ENCODE peak calls at places on chromosomes 16 and 17, in five cellular contexts. Z, H, I, T and J are unnamed samples. For H3K36me3, the result is how much of the 10 kb centered on the place peaks cover.

GRCh38 chr17:14078027-14078426 is 8.7 kb downstream of the COX10 start:
- DNase-seq in Z (no peak), H (no peak), I (no peak), T (no peak), J (no peak)

GRCh38 chr16:59192551-59193199 is 458.6 kb upstream of the GOT2 start:
- DNase-seq in Z (peak), H (no peak), I (no peak), T (no peak), J (no peak)

GRCh38 chr17:75124041-75124818 is 7.3 kb downstream of the NT5C start:
- DNase-seq in Z (peak), H (peak), I (peak), T (no peak), J (no peak)

GRCh38 chr16:72536673-72537435 is 364.9 kb upstream of the PMFBP1 start:
- DNase-seq in Z (no peak), H (no peak), I (no peak), T (no peak), J (no peak)

GRCh38 chr17:83046759-83047478 is 32.5 kb upstream of the METRNL start:
- DNase-seq in Z (peak), H (no peak), I (no peak), T (no peak), J (no peak)

GRCh38 chr16:88678224-88678979 is 7.9 kb downstream of the SNAI3 start:
- DNase-seq in Z (no peak), H (no peak), I (no peak), T (no peak), J (no peak)

GRCh38 chr17:550776-551175 is 163.9 kb downstream of the VPS53 start:
- DNase-seq in Z (no peak), H (no peak), I (no peak), T (no peak), J (no peak)

GRCh38 chr17:15307686-15308085 is 33.7 kb downstream of the TEKT3 start:
- DNase-seq in Z (no peak), H (no peak), I (no peak), T (no peak), J (no peak)

GRCh38 chr17:43416998-43417891 is 18.5 kb downstream of the ARL4D start:
- DNase-seq in Z (peak), H (no peak), I (peak), T (no peak), J (peak)

GRCh38 chr16:67948015-67948414 is 4.1 kb upstream of the LCAT start:
- DNase-seq in Z (no peak), H (no peak), I (no peak), T (no peak), J (no peak)

GRCh38 chr17:83012873-83013778 is 66.3 kb upstream of the METRNL start:
- DNase-seq in Z (no peak), H (no peak), I (no peak), T (no peak), J (no peak)

GRCh38 chr16:72905581-72905980 is 142.3 kb downstream of the ZFHX3 start:
- DNase-seq in Z (no peak), H (no peak), I (no peak), T (no peak), J (no peak)

GRCh38 chr17:77634710-77635109 is 323.8 kb upstream of the TNRC6C start:
- DNase-seq in Z (no peak), H (no peak), I (no peak), T (no peak), J (no peak)

GRCh38 chr17:63035695-63036094 is 69.7 kb downstream of the TANC2 start:
- DNase-seq in Z (no peak), H (no peak), I (no peak), T (no peak), J (no peak)

GRCh38 chr16:22743401-22743800 is 70.6 kb upstream of the HS3ST2 start:
- DNase-seq in Z (no peak), H (no peak), I (no peak), T (no peak), J (no peak)

GRCh38 chr16:1541293-1542165 is 8.1 kb downstream of the TMEM204 start:
- DNase-seq in Z (no peak), H (no peak), I (no peak), T (no peak), J (no peak)

GRCh38 chr17:33090806-33091205 is 99.2 kb downstream of the SPACA3 start:
- DNase-seq in Z (no peak), H (no peak), I (no peak), T (no peak), J (no peak)

GRCh38 chr16:528111-529011 is 849 bp downstream of the CAPN15 start:
- DNase-seq in Z (no peak), H (peak), I (no peak), T (no peak), J (no peak)

GRCh38 chr17:72984145-72984924 is 108.2 kb downstream of the SLC39A11 start:
- DNase-seq in Z (no peak), H (no peak), I (no peak), T (no peak), J (no peak)

GRCh38 chr16:30357085-30357714 is 2.1 kb upstream of the CD2BP2 start:
- DNase-seq in Z (no peak), H (no peak), I (no peak), T (no peak), J (no peak)

GRCh38 chr16:71473891-71474290 is 11.8 kb upstream of the ZNF23 start:
- DNase-seq in Z (no peak), H (no peak), I (no peak), T (no peak), J (no peak)

GRCh38 chr16:69339289-69340094 is at the start of the genes COG8 and NIP7:
- DNase-seq in Z (peak), H (peak), I (peak), T (peak), J (peak)

GRCh38 chr16:69344171-69344570 is 4.6 kb downstream of the NIP7 start:
- DNase-seq in Z (no peak), H (no peak), I (no peak), T (no peak), J (no peak)

GRCh38 chr16:69334696-69335095 is 4.3 kb upstream of the PDF start:
- DNase-seq in Z (no peak), H (no peak), I (no peak), T (no peak), J (no peak)

GRCh38 chr16:69340095-69340644 is 598 bp downstream of the NIP7 start:
- DNase-seq in Z (no peak), H (no peak), I (no peak), T (no peak), J (no peak)

DNA sequence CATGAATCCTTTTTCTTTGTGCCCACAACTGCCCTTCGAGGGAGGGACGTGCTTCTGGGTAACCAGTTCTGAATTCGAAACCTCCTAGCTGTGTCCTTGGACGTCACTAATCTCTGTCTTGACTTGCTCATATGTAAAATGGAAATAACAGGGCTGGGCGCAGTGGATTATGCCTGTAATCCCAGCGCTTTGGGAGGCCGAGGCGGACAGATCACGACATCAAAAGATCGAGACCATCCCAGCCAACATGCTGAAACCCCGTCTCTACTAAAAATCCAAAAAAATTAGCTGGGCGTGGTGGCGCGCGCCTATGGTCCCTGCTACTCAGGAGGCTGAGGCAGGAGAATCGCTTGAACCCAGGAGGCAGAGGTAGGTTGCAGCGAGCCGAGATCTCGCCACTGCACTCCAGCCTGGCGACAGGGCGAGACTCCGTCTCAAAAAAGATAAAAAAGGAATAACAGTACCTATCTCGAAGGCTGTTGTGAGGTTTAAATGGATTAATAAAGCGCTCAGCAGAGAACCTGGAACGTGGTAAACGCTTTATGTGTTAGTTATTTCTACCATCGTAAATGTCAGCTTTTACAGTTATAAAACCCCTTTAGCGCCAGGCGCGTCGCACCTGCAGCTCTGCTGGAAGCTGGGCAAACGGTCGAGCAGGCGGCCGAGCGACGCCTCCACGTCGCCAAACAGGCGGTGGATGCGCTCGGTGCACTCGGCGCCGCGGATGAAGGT is 641 bp downstream of the COG8 start:
- DNase-seq in Z (peak), H (peak), I (no peak), T (no peak), J (no peak)
- H3K36me3 ChIP-seq in Z (under half), H (under half), I (half or more), T (under half), J (under half)

GRCh38 chr17:2214047-2214717 is 89.4 kb downstream of the SMG6 start:
- DNase-seq in Z (peak), H (peak), I (no peak), T (no peak), J (no peak)
- TF ChIP-seq POLR2A in Z (peak), H (no peak), I (no peak), T (no peak), J (no peak)

GRCh38 chr17:4154201-4154600 is 11.2 kb downstream of the CYB5D2 start:
- DNase-seq in Z (no peak), H (no peak), I (no peak), T (no peak), J (no peak)
- H3K36me3 ChIP-seq in Z (under half), H (under half), I (half or more), T (under half), J (under half)

GRCh38 chr16:78098544-78099371 is 696 bp upstream of the WWOX start:
- DNase-seq in Z (no peak), H (peak), I (no peak), T (no peak), J (no peak)
- TF ChIP-seq POLR2A in Z (no peak), H (no peak), I (no peak), T (no peak), J (no peak)

GRCh38 chr16:27843800-27844199 is 219.7 kb downstream of the GSG1L start:
- DNase-seq in Z (no peak), H (no peak), I (no peak), T (no peak), J (no peak)

GRCh38 chr16:27841911-27842310 is 221.6 kb downstream of the GSG1L start:
- DNase-seq in Z (no peak), H (no peak), I (no peak), T (no peak), J (peak)

GRCh38 chr16:27847030-27847550 is 216.4 kb downstream of the GSG1L start:
- DNase-seq in Z (peak), H (no peak), I (no peak), T (no peak), J (no peak)

GRCh38 chr16:27841061-27841801 is 222.3 kb downstream of the GSG1L start:
- DNase-seq in Z (no peak), H (no peak), I (no peak), T (no peak), J (peak)

GRCh38 chr16:27844826-27845225 is 218.7 kb downstream of the GSG1L start:
- DNase-seq in Z (no peak), H (no peak), I (no peak), T (no peak), J (no peak)
- H3K36me3 ChIP-seq in Z (under half), H (under half), I (under half), T (under half), J (under half)

DNA sequence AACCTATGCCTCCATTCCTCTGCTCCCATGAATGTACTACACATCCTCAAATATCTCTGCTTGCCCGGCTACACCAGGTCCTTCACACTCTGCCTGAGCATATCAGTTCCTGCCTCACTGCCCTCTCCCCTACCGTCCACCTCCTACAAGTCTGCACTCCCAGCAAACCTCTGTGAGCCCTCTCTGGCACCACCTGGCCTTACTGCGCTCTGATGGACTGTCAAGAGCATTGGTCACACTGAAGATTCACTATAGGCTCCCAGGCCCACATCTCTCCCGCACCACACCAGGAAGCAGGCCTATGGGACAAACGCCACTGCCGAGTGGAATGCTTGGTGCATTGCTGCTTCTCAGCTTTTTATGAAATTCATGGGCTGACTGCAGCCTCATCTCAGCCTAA is 8.9 kb downstream of the GINS2 start:
- DNase-seq in Z (no peak), H (no peak), I (no peak), T (no peak), J (no peak)
- TF ChIP-seq POLR2A in Z (no peak), H (no peak), I (no peak), T (no peak), J (no peak)